ENCODE peak calls at places on chromosomes 7 and 10, in nine cellular contexts. S is stomach; R is H1; I is CD8-positive, alpha-beta memory T cell; V is neuronal stem cell; N is psoas muscle; M is brain microvascular endothelial cell; W is cardiac muscle cell; U is ovary. D is an unnamed sample. For H3K36me3, the result is how much of the 10 kb centered on the place peaks cover.

GRCh38 chr7:134365341-134366054 is 48.8 kb upstream of the SLC35B4 start:
- DNase-seq in S (no peak), R (no peak), I (no peak), V (no peak), N (no peak), M (peak), W (no peak), U (no peak), D (no peak)

GRCh38 chr10:22491480-22491879 is 146.2 kb downstream of the SPAG6 start:
- DNase-seq in S (no peak), R (no peak), I (no peak), V (no peak), N (no peak), M (no peak), W (no peak), U (no peak), D (no peak)

GRCh38 chr7:68324621-68325020 is 1273.7 kb upstream of the AUTS2 start:
- DNase-seq in S (no peak), R (no peak), I (no peak), V (no peak), N (no peak), M (no peak), W (no peak), U (no peak), D (no peak)

GRCh38 chr7:124764847-124765400 is 668 bp downstream of the GPR37 start:
- DNase-seq in S (peak), R (peak), I (no peak), V (peak), N (no peak), M (no peak), W (peak), U (no peak), D (peak)

GRCh38 chr7:108805808-108806397 is 236.2 kb downstream of the DNAJB9 start:
- DNase-seq in S (no peak), R (no peak), I (no peak), V (no peak), N (no peak), M (peak), W (no peak), U (no peak), D (peak)

GRCh38 chr10:84352251-84352842 is 24.0 kb downstream of the CCSER2 start:
- DNase-seq in S (peak), R (peak), I (peak), V (peak), N (no peak), M (peak), W (peak), U (no peak), D (peak)

GRCh38 chr10:37314862-37315261 is 189.5 kb downstream of the ANKRD30A start:
- DNase-seq in S (no peak), R (no peak), I (no peak), V (no peak), N (no peak), M (no peak), W (no peak), U (no peak), D (no peak)

GRCh38 chr10:96999337-96999736 is 167.2 kb downstream of the LCOR start:
- DNase-seq in S (no peak), R (no peak), I (no peak), V (no peak), N (no peak), M (no peak), W (no peak), U (no peak), D (no peak)

GRCh38 chr7:89849052-89849451 is 305.2 kb upstream of the STEAP1 start:
- DNase-seq in S (no peak), R (no peak), I (no peak), V (no peak), N (no peak), M (no peak), W (no peak), U (no peak), D (no peak)

GRCh38 chr7:157664034-157664433 is 327.2 kb downstream of the DNAJB6 start:
- DNase-seq in S (no peak), R (no peak), I (no peak), V (no peak), N (no peak), M (no peak), W (no peak), U (no peak), D (no peak)

GRCh38 chr10:34434119-34434594 is 380.9 kb downstream of the PARD3 start:
- DNase-seq in S (no peak), R (no peak), I (no peak), V (no peak), N (no peak), M (peak), W (no peak), U (no peak), D (peak)

GRCh38 chr10:191703-192518 is 56.7 kb downstream of the ZMYND11 start:
- DNase-seq in S (no peak), R (no peak), I (no peak), V (no peak), N (peak), M (peak), W (no peak), U (no peak), D (no peak)

GRCh38 chr7:148419856-148420508 is 170.6 kb upstream of the C7orf33 start:
- DNase-seq in S (no peak), R (no peak), I (no peak), V (no peak), N (no peak), M (no peak), W (no peak), U (no peak), D (no peak)

GRCh38 chr7:133940368-133940767 is 186.8 kb upstream of the LRGUK start:
- DNase-seq in S (no peak), R (no peak), I (no peak), V (no peak), N (no peak), M (no peak), W (no peak), U (no peak), D (no peak)

GRCh38 chr7:31020652-31021051 is 31.5 kb upstream of the ADCYAP1R1 start:
- DNase-seq in S (no peak), R (no peak), I (no peak), V (no peak), N (no peak), M (no peak), W (no peak), U (no peak), D (no peak)

GRCh38 chr7:48637382-48637781 is 287.0 kb upstream of the CDC14C start:
- DNase-seq in S (no peak), R (no peak), I (no peak), V (no peak), N (no peak), M (peak), W (no peak), U (no peak), D (no peak)

GRCh38 chr10:79308016-79308415 is 39.3 kb upstream of the PPIF start:
- DNase-seq in S (no peak), R (no peak), I (no peak), V (no peak), N (peak), M (no peak), W (no peak), U (no peak), D (no peak)

GRCh38 chr10:1048349-1048731 is 579 bp downstream of the IDI1 start:
- DNase-seq in S (no peak), R (no peak), I (peak), V (no peak), N (peak), M (no peak), W (no peak), U (no peak), D (no peak)

GRCh38 chr7:127901895-127902703 is 129.1 kb downstream of the LRRC4 start:
- DNase-seq in S (no peak), R (no peak), I (no peak), V (no peak), N (no peak), M (no peak), W (no peak), U (no peak), D (no peak)

GRCh38 chr7:33511735-33512134 is 382.4 kb downstream of the BBS9 start:
- DNase-seq in S (no peak), R (no peak), I (no peak), V (no peak), N (no peak), M (no peak), W (no peak), U (no peak), D (peak)

GRCh38 chr10:5575482-5576153 is 50.9 kb downstream of the CALML3 start:
- DNase-seq in S (no peak), R (no peak), I (peak), V (no peak), N (no peak), M (no peak), W (no peak), U (peak), D (no peak)

GRCh38 chr7:31458203-31458602 is 55.7 kb upstream of the ITPRID1 start:
- DNase-seq in S (no peak), R (no peak), I (no peak), V (no peak), N (no peak), M (no peak), W (no peak), U (no peak), D (no peak)

GRCh38 chr10:89299031-89299430 is 2.8 kb upstream of the IFIT2 start:
- DNase-seq in S (no peak), R (no peak), I (no peak), V (no peak), N (no peak), M (no peak), W (no peak), U (no peak), D (no peak)

GRCh38 chr10:70319824-70320223 is 36.0 kb upstream of the NPFFR1 start:
- DNase-seq in S (no peak), R (no peak), I (no peak), V (no peak), N (no peak), M (no peak), W (no peak), U (no peak), D (no peak)

GRCh38 chr10:33509231-33509871 is 174.9 kb upstream of the NRP1 start:
- DNase-seq in S (peak), R (no peak), I (no peak), V (no peak), N (peak), M (peak), W (no peak), U (no peak), D (peak)

GRCh38 chr7:123798527-123799188 is 46.3 kb upstream of the HYAL4 start:
- DNase-seq in S (no peak), R (no peak), I (no peak), V (no peak), N (no peak), M (no peak), W (no peak), U (no peak), D (peak)

GRCh38 chr7:95517870-95518269 is 32.1 kb downstream of the ASB4 start:
- DNase-seq in S (no peak), R (no peak), I (no peak), V (no peak), N (no peak), M (no peak), W (no peak), U (no peak), D (no peak)

GRCh38 chr10:36666451-36666850 is 458.9 kb upstream of the ANKRD30A start:
- DNase-seq in S (no peak), R (no peak), I (no peak), V (no peak), N (no peak), M (no peak), W (no peak), U (no peak), D (no peak)

GRCh38 chr7:16801111-16801542 is 3.7 kb downstream of the AGR2 start:
- DNase-seq in S (no peak), R (no peak), I (no peak), V (peak), N (no peak), M (peak), W (peak), U (no peak), D (peak)

GRCh38 chr7:152464312-152465117 is 28.7 kb upstream of the KMT2C start:
- DNase-seq in S (peak), R (peak), I (peak), V (peak), N (peak), M (peak), W (peak), U (peak), D (peak)

GRCh38 chr7:102221961-102222360 is 64.7 kb upstream of the SH2B2 start:
- DNase-seq in S (no peak), R (no peak), I (no peak), V (no peak), N (no peak), M (no peak), W (no peak), U (no peak), D (no peak)
- H3K36me3 ChIP-seq in S (under half), R (under half), I (under half), V (under half), N (under half), M (under half), W (under half), U (under half), D (under half)

DNA sequence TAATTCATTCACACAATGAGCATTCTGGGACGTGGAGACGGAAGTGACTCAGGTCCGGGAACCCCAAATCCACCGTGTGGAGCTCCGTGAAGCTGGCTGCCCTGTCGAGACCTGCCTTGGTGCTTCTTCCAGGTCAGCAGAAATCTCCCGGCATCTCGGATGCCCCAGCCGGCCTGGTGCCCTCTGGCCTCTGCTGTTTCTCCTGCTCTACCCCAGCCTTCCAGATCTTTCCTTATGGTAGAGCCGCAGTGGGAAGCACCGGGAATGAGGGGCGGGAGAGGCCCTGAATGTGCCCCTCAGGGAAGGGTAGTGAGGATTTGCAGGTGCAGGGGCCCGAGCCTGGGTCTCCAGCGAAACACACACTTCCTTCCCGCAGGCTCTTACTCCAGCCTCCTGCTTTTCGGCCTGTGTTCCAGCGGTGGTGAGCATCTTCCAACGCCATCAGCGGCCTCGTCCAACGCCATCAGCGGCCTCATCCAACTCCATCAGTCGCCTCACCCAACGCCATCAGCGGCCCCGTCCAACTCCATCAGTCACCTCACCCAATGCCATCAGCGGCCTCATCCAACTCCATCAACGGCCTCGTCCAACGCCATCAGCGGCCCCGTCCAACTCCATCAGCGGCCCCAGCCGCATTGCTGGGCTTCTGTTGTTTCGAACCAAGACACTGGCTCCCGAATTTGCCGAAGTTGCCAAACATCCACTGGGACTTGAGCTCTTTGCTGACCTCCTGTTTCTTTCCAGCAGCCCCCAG is 57.1 kb upstream of the PDGFA start:
- DNase-seq in S (no peak), R (no peak), I (no peak), V (no peak), N (no peak), M (no peak), W (no peak), U (no peak), D (no peak)
- H3K36me3 ChIP-seq in S (under half), R (under half), I (under half), V (under half), N (under half), M (under half), W (under half), U (under half), D (under half)

DNA sequence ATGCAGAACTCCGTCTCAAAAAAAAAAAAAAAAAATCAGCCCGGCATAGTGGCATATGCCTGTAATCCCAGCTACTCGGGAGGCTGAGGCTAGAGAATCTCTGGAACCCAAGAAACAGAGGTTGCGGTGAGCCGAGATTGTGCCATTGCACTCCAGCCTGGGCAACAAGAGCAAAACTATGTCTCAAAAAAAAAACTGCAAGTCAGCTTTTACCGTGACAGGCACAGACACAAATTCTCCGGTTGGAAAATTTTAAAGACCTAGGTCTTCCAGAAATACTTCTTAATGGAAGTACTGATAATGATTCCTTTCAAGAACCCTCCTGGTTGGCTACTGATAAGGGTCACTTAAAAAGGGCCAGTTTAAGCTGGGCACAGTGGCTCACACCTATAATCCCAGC is 19.4 kb upstream of the ARPC1B start:
- DNase-seq in S (no peak), R (no peak), I (no peak), V (no peak), N (no peak), M (no peak), W (no peak), U (no peak), D (no peak)
- H3K36me3 ChIP-seq in S (half or more), R (under half), I (half or more), V (under half), N (under half), M (half or more), W (half or more), U (under half), D (under half)

DNA sequence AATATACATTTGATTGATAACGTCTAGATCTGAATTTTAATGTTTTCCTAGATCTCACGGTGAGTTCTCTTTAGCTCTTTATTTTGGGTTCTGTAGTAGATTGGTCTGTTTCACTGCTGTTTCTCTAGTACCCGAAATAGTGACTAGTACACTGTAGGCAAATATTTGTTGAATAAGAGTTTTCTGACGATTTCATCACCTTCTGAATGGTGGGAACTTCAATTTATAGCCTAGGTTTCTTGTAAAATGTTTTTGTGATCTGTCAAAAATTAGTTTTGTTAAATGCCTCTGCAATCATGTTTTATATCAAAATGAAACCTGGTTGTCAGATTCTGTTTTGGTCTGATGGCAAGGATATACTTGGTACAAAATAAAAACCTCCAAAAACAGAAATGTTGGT is 10.2 kb downstream of the PDCD4 start:
- DNase-seq in S (no peak), R (no peak), I (no peak), V (no peak), N (no peak), M (no peak), W (no peak), U (no peak), D (no peak)
- H3K36me3 ChIP-seq in S (under half), R (under half), I (under half), V (under half), N (under half), M (under half), W (half or more), U (under half), D (under half)

DNA sequence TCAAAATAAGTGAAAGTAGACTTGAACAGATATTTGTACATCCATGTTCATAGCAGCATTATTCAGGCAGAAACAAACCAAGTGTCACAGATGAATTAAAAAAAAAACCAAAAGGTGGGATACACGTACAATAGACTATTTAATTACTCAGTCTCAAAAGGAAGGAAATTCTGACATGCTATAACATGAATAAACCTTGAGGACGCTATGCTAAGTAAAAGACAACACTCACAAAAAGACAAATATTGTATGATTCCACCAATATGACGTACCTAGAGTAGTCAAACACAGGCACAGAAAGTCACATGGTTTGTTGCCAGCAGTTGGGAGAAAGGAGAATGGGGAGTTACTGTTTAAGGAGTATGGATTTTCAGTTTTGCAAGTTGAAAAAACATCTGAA is 18.0 kb upstream of the CFAP70 start:
- DNase-seq in S (no peak), R (no peak), I (no peak), V (no peak), N (no peak), M (no peak), W (no peak), U (no peak), D (no peak)
- H3K36me3 ChIP-seq in S (under half), R (under half), I (under half), V (under half), N (under half), M (under half), W (under half), U (under half), D (under half)

GRCh38 chr10:26571655-26572054 is 125.8 kb upstream of the PDSS1 start:
- DNase-seq in S (no peak), R (no peak), I (no peak), V (no peak), N (no peak), M (no peak), W (no peak), U (no peak), D (no peak)

GRCh38 chr10:26567349-26567721 is 129.2 kb downstream of the APBB1IP start:
- DNase-seq in S (no peak), R (no peak), I (no peak), V (no peak), N (no peak), M (no peak), W (peak), U (no peak), D (no peak)

DNA sequence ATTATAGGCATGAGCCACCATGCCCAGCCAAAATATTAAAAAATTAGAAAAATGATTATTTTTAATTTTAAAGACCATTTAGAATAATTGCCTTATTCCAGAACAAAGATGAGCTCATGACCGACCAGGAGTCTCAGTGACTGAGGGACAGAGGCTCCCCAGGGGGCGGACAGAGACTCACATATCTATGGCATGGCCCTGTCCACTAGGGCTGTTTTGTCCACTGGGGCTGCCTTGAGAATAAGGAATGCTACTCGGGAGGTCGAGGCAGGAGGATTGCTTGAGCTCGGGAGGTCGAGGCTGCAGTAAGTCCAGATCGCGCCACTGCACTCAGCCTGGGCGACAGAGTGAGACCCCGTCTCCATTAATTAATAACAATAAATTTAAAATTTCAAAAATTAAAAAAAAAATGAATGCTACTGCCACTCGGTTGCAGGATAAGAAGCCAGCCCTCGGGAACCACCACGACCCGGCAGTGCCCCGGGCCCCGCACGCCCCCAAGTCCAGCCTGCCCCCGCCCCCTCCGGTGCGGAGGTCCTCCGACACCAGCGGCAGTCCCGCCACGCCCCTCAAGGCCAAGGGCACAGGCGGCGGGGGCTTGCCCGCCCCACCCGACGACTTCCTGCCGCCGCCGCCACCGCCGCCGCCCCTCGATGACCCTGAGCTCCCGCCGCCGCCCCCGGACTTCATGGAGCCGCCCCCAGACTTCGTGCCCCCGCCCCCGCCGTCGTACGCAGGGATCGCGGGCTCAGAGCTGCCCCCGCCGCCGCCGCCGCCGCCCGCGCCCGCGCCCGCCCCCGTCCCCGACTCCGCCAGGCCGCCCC is 128.6 kb downstream of the APBB1IP start:
- DNase-seq in S (no peak), R (peak), I (no peak), V (no peak), N (no peak), M (no peak), W (peak), U (no peak), D (no peak)
- H3K36me3 ChIP-seq in S (under half), R (under half), I (under half), V (under half), N (under half), M (under half), W (under half), U (under half), D (under half)

D was measured in endothelial cell of umbilical vein.